ENCODE peak calls at places on chromosome 2, in four cellular contexts. H is upper lobe of left lung, D is cardiac fibroblast, C is HCT116. Y is an unnamed sample.

GRCh38 chr2:74596584-74596983 is 42.1 kb downstream of the DOK1 start:
- DNase-seq in H (no peak), D (no peak), C (no peak), Y (no peak)

GRCh38 chr2:127422631-127423475 is 4.6 kb downstream of the PROC start:
- DNase-seq in C (no peak), D (no peak), H (peak; percentile 54), Y (no peak)

GRCh38 chr2:149747456-149747855 is 159.9 kb upstream of the MMADHC start:
- DNase-seq in C (no peak), H (no peak), D (peak; percentile 55), Y (no peak)

GRCh38 chr2:3121601-3122000 is 256.0 kb downstream of the EIPR1 start:
- DNase-seq in H (no peak), D (no peak), C (no peak), Y (no peak)

GRCh38 chr2:161972232-161972631 is 101.8 kb downstream of the DPP4 start:
- DNase-seq in H (no peak), C (no peak), D (no peak), Y (no peak)

GRCh38 chr2:167940361-167940744 is 307.0 kb downstream of the STK39 start:
- DNase-seq in H (no peak), D (no peak), C (no peak), Y (no peak)

GRCh38 chr2:121282800-121283382 is 2.1 kb downstream of the TFCP2L1 start:
- DNase-seq in C (no peak), H (peak; percentile 61), D (no peak), Y (no peak)

GRCh38 chr2:68352651-68353386 is 12.3 kb upstream of the PLEK start:
- DNase-seq in D (peak; percentile 8), H (no peak), C (no peak), Y (no peak)

GRCh38 chr2:228224410-228224809 is 42.9 kb upstream of the SPHKAP start:
- DNase-seq in H (no peak), D (no peak), C (no peak), Y (no peak)

GRCh38 chr2:170771049-170771937 is 1.1 kb downstream of the ERICH2 start:
- DNase-seq in C (peak; percentile 7), D (no peak), H (peak; percentile 34), Y (peak; percentile 29)

GRCh38 chr2:240355001-240355891 is 80.2 kb upstream of the GPC1 start:
- DNase-seq in H (no peak), D (peak; percentile 68), C (no peak), Y (no peak)

GRCh38 chr2:173855686-173856085 is 109.5 kb downstream of the SP3 start:
- DNase-seq in C (no peak), H (no peak), D (peak; percentile 53), Y (no peak)

GRCh38 chr2:54724560-54725342 is 1.3 kb downstream of the EML6 start:
- DNase-seq in C (no peak), D (no peak), H (peak; percentile 23), Y (peak; percentile 32)

GRCh38 chr2:143420313-143420712 is 291.1 kb downstream of the ARHGAP15 start:
- DNase-seq in C (no peak), H (no peak), D (no peak), Y (no peak)

GRCh38 chr2:235670974-235671787 is 177.3 kb downstream of the AGAP1 start:
- DNase-seq in H (no peak), C (no peak), D (no peak), Y (no peak)

GRCh38 chr2:71068218-71069035 is at the start of gene NAGK:
- DNase-seq in H (peak; percentile 95), D (peak; percentile 98), C (peak; percentile 82), Y (peak; percentile 98)

GRCh38 chr2:71072492-71072891 is 4.0 kb downstream of the NAGK start:
- DNase-seq in C (no peak), D (no peak), H (no peak), Y (no peak)

GRCh38 chr2:71069376-71069775 is 928 bp downstream of the NAGK start:
- DNase-seq in C (no peak), D (no peak), H (no peak), Y (no peak)

GRCh38 chr2:71071681-71072398 is 3.4 kb downstream of the NAGK start:
- DNase-seq in H (peak; percentile 47), C (no peak), D (no peak), Y (peak; percentile 25)

DNA sequence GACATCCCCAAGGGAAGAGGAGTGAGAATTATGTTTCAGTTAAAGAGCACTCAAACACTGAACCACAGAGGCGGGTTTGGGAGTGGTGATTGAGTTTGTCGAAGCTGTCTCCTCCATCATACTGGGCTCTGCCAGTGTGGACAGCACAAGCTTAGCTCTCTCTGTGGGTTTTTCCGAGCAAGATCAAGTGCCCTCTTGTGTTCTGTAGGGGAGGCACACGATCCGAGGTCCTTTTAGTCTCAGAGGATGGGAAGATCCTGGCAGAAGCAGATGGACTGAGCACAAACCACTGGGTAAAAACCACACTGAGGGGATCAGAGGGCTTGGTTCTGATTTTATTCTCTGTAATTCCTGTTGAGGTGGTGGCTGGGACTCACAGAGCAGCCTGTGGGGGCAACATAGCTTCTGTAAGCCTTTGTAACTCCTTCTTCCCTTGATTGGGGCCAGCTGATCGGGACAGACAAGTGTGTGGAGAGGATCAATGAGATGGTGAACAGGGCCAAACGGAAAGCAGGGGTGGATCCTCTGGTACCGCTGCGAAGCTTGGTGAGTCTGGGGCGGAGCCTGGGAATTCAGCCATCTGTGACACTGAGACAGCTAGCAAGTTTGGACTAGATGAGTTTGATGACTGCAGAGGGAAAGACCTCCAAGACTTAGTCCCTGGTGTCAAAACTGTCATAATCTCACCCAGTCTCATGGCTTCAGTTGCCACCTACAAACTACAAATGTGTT is 2.0 kb downstream of the NAGK start:
- DNase-seq in H (no peak), C (peak; percentile 19), D (peak; percentile 57), Y (no peak)
- TF ChIP-seq CTCF in H (peak; percentile 8), C (peak; percentile 46), D (peak; percentile 38), Y (no peak)

DNA sequence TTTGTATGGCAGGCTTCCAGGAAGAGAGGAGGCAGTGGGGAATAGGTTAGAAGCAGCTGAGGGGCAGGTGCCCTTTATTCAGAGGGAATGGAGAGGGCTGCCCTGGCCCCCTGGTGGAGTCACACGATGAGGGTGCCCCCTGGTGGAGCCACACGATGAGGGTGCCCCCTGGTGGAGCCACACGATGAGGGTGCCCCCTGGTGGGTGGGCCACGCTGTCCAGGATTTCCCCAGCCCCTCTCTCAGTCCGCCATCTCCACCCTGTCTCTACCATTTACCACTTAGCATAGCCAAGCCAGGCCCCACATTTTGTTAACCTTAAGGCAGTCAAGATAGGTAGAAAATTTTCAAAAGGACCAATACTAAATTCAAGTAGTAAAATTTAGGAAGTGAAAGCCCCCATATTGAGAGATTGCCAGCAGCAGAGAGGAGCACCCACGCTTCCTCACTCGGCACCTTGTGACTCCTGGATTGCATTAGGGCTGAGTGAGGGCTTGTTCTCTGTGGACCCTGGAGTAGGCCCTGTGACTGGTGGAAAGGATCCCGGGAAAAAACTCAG is 10.4 kb upstream of the FAM228A start:
- DNase-seq in C (peak; percentile 22), D (no peak), H (peak; percentile 63), Y (peak; percentile 33)
- TF ChIP-seq CTCF in C (peak; percentile 93), D (peak; percentile 80), H (peak; percentile 86), Y (peak; percentile 70)

GRCh38 chr2:79857888-79858287 is 345.0 kb downstream of the CTNNA2 start:
- DNase-seq in D (no peak), C (no peak), H (no peak), Y (no peak)

GRCh38 chr2:79862756-79863155 is 349.9 kb downstream of the CTNNA2 start:
- DNase-seq in D (no peak), C (no peak), H (no peak), Y (no peak)

GRCh38 chr2:79855264-79856006 is 342.6 kb downstream of the CTNNA2 start:
- DNase-seq in C (no peak), H (no peak), D (no peak), Y (no peak)

GRCh38 chr2:79861059-79861374 is 348.2 kb downstream of the CTNNA2 start:
- DNase-seq in C (no peak), H (no peak), D (no peak), Y (no peak)

GRCh38 chr2:79860233-79861058 is 347.6 kb downstream of the CTNNA2 start:
- DNase-seq in D (no peak), C (no peak), H (no peak), Y (no peak)
- TF ChIP-seq CTCF in D (peak; percentile 32), C (no peak), H (no peak), Y (no peak)

GRCh38 chr2:72363406-72363805 is 215.7 kb upstream of the CYP26B1 start:
- DNase-seq in H (no peak), D (no peak), C (no peak), Y (no peak)

GRCh38 chr2:72367530-72368225 is 220.0 kb upstream of the CYP26B1 start:
- DNase-seq in H (peak; percentile 67), C (peak; percentile 82), D (peak; percentile 98), Y (no peak)
- TF ChIP-seq CTCF in H (no peak), C (peak; percentile 46), D (peak; percentile 69), Y (no peak)

DNA sequence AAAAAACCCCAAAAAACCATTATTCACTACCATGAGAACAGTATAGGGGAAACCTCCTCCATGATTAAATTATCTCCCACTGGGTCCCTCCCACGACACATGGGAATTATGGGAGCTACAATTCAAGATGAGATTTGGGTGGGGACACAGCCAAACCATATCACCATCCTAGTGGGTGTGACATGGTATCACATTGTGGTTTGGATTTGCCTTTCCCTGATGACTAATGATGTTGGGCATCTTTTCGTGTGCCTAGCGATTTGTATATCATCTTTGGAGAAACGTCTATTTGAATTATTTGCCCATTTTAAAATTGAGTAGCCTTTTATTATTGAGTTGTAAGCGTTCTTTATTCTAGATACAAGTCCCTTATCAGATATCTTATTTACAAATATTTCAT is 8.7 kb upstream of the ASAP2 start:
- DNase-seq in H (no peak), C (no peak), D (no peak), Y (no peak)
- TF ChIP-seq CTCF in H (no peak), C (no peak), D (no peak), Y (no peak)

GRCh38 chr2:158460632-158461297 is 4.0 kb downstream of the PKP4 start:
- DNase-seq in H (no peak), C (no peak), D (peak; percentile 36), Y (no peak)
- TF ChIP-seq CTCF in H (no peak), C (no peak), D (no peak), Y (no peak)

GRCh38 chr2:67234443-67234842 is 162.7 kb upstream of the ETAA1 start:
- DNase-seq in C (no peak), H (no peak), D (peak; percentile 67), Y (no peak)
- TF ChIP-seq CTCF in C (peak; percentile 27), H (peak; percentile 8), D (peak; percentile 58), Y (no peak)

DNA sequence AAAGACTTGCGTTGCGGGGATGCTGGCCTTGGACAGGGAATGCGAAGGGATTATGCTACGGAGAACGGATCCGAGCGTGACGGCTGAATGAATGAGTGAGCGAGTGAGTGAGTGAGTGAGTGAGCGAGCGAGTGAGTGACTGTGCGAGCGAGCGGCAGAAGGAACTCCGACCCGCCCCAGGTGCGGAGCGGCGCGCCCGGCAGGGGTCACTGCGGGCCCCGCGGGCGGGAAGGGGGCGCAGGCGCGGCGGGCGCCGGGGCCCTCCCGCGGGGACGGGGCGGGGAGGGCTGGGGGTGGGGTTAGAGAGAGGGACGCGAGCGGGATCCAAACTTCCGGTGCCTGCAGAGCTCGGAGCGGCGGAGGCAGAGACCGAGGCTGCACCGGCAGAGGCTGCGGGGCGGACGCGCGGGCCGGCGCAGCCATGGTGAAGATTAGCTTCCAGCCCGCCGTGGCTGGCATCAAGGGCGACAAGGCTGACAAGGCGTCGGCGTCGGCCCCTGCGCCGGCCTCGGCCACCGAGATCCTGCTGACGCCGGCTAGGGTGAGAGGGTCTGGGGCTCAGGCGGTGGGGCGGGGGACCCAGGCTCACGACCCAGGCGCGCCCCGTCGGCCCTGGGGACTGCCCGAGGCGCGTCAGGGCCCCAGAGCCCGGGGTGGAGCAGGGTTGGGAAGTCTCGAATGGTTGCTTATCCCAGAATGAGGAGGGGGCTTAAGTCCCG is at the start of gene ITM2C:
- DNase-seq in C (peak; percentile 27), D (peak; percentile 72), H (peak; percentile 54), Y (peak; percentile 52)
- TF ChIP-seq CTCF in C (peak; percentile 47), D (peak; percentile 7), H (peak; percentile 50), Y (peak; percentile 50)